ENCODE peak calls at places on chromosomes 5 and 9, in nine cellular contexts. M is HCEC 1CT; P is GM10248; L is germinal center; E is activated naive CD4-positive, alpha-beta T cell; X is gastrocnemius medialis; D is stimulated activated CD4-positive, alpha-beta T cell treated with anti-CD3 and anti-CD28 coated beads, Interleukin-1b, Interleukin-23, amount 100 ng/mL, for 4 hours; T is OCI-M1; U is NCI-H1930. O is an unnamed sample.

GRCh38 chr9:121269030-121269887 is 1.3 kb downstream of the GSN start:
- DNase-seq in T (peak; percentile 37), X (no peak), L (no peak), D (no peak), U (no peak), M (peak; percentile 64), P (no peak), E (no peak), O (no peak)

GRCh38 chr5:44860267-44860666 is 51.5 kb downstream of the MRPS30 start:
- DNase-seq in X (no peak), D (no peak), L (no peak), T (no peak), P (no peak), M (no peak), U (no peak), E (no peak), O (no peak)

GRCh38 chr9:79575560-79575959 is 3.8 kb downstream of the TLE4 start:
- DNase-seq in T (no peak), L (no peak), M (peak; percentile 24), X (no peak), D (no peak), U (no peak), E (no peak), P (no peak), O (no peak)

GRCh38 chr5:75558972-75559632 is 47.4 kb downstream of the POLK start:
- DNase-seq in L (no peak), M (no peak), D (no peak), P (no peak), E (no peak), X (no peak), U (no peak), T (no peak), O (no peak)

GRCh38 chr5:170597109-170597741 is 93.4 kb downstream of the KCNIP1 start:
- DNase-seq in U (no peak), X (peak; percentile 21), L (no peak), E (no peak), M (peak; percentile 41), P (no peak), D (no peak), T (peak; percentile 37), O (no peak)

GRCh38 chr5:75510836-75511434 is 494 bp downstream of the CERT1 start:
- DNase-seq in E (peak; percentile 36), T (peak; percentile 69), L (peak; percentile 34), M (peak; percentile 19), P (peak; percentile 27), X (no peak), D (no peak), U (no peak), O (peak; percentile 9)

GRCh38 chr9:105647595-105648349 is 14.5 kb upstream of the TAL2 start:
- DNase-seq in D (no peak), E (no peak), L (no peak), M (no peak), T (peak; percentile 79), U (no peak), X (no peak), P (no peak), O (no peak)

GRCh38 chr5:31854625-31855526 is 215.9 kb downstream of the PDZD2 start:
- DNase-seq in T (no peak), X (peak; percentile 15), P (peak; percentile 25), E (no peak), L (peak; percentile 25), D (no peak), M (no peak), U (no peak), O (no peak)

GRCh38 chr5:172049226-172049796 is 42.9 kb upstream of the FBXW11 start:
- DNase-seq in M (no peak), X (no peak), L (no peak), D (no peak), E (no peak), T (no peak), U (no peak), P (no peak), O (no peak)

GRCh38 chr5:17839848-17840247 is 205.6 kb downstream of the TAF11L14 start:
- DNase-seq in X (no peak), L (no peak), M (no peak), D (no peak), U (no peak), P (no peak), E (no peak), T (no peak), O (no peak)

GRCh38 chr9:131454028-131454427 is 48.7 kb upstream of the POMT1 start:
- DNase-seq in P (no peak), M (no peak), L (no peak), E (no peak), T (no peak), D (no peak), U (no peak), X (no peak), O (no peak)

GRCh38 chr5:148632978-148633377 is 21.3 kb downstream of the HTR4 start:
- DNase-seq in L (no peak), M (no peak), D (no peak), X (no peak), P (no peak), E (no peak), T (no peak), U (no peak), O (no peak)

GRCh38 chr9:129811967-129812363 is 9.0 kb downstream of the TOR1B start:
- DNase-seq in T (no peak), X (no peak), L (no peak), P (no peak), U (no peak), M (no peak), D (no peak), E (no peak), O (no peak)

O was measured in NCI-H187.